ENCODE peak calls at places on chromosomes 12 and 14, in nine cellular contexts. O, Y, B, K, T, H, U, D and J are unnamed samples.

GRCh38 chr12:62435337-62436163 is 31.1 kb upstream of the MON2 start:
- DNase-seq in K (peak; percentile 20), U (peak; percentile 77), T (peak; percentile 77), D (peak; percentile 60), O (no peak), Y (peak; percentile 17), H (peak; percentile 49), B (no peak), J (peak; percentile 66)

GRCh38 chr12:69254046-69254445 is 14.7 kb downstream of the CPSF6 start:
- DNase-seq in B (no peak), D (peak; percentile 67), Y (no peak), T (peak; percentile 80), U (peak; percentile 13), K (peak; percentile 68), H (no peak), O (no peak), J (peak; percentile 80)

GRCh38 chr14:23481992-23482813 is 12.7 kb downstream of the NGDN start:
- DNase-seq in U (no peak), H (no peak), O (no peak), K (no peak), D (no peak), T (peak; percentile 49), Y (no peak), B (no peak), J (no peak)

GRCh38 chr12:42097971-42098370 is 46.7 kb downstream of the GXYLT1 start:
- DNase-seq in B (no peak), H (no peak), U (no peak), K (peak; percentile 68), O (no peak), T (no peak), Y (no peak), D (no peak), J (peak; percentile 32)

GRCh38 chr14:96176275-96176674 is 28.4 kb upstream of the BDKRB2 start:
- DNase-seq in H (no peak), U (no peak), D (peak; percentile 89), O (no peak), K (no peak), B (no peak), Y (no peak), T (no peak), J (peak; percentile 62)

GRCh38 chr14:105021656-105022275 is 883 bp upstream of the CDCA4 start:
- DNase-seq in K (no peak), H (no peak), T (peak; percentile 88), O (no peak), B (no peak), Y (peak; percentile 11), D (peak; percentile 45), U (peak; percentile 76), J (peak; percentile 39)

GRCh38 chr14:23349156-23349845 is 3.4 kb downstream of the SLC22A17 start:
- DNase-seq in T (no peak), U (no peak), Y (no peak), D (no peak), H (no peak), K (no peak), B (no peak), O (no peak), J (no peak)

GRCh38 chr12:38713294-38713693 is 192.1 kb downstream of the CPNE8 start:
- DNase-seq in Y (no peak), U (no peak), K (no peak), D (no peak), H (no peak), B (no peak), T (no peak), O (no peak), J (no peak)

GRCh38 chr12:95995238-95996031 is 709 bp downstream of the HAL start:
- DNase-seq in T (no peak), D (no peak), U (no peak), H (no peak), K (no peak), O (no peak), Y (no peak), B (no peak), J (no peak)

GRCh38 chr14:100440207-100440631 is 117.1 kb downstream of the SLC25A47 start:
- DNase-seq in H (peak; percentile 66), U (peak; percentile 89), K (no peak), D (peak; percentile 68), Y (peak; percentile 10), B (peak; percentile 40), O (peak; percentile 36), T (peak; percentile 72), J (peak; percentile 65)

GRCh38 chr14:82504894-82505293 is 971.2 kb upstream of the SEL1L start:
- DNase-seq in U (no peak), T (no peak), Y (no peak), H (no peak), B (no peak), K (no peak), D (no peak), O (no peak), J (no peak)

GRCh38 chr12:50249464-50250229 is 33.7 kb downstream of the LIMA1 start:
- DNase-seq in T (no peak), D (no peak), Y (no peak), U (no peak), B (no peak), O (no peak), H (no peak), K (no peak), J (no peak)

GRCh38 chr14:41607966-41608663 is 1.4 kb downstream of the LRFN5 start:
- DNase-seq in U (no peak), H (no peak), B (no peak), D (peak; percentile 26), K (no peak), Y (no peak), O (peak; percentile 11), T (no peak), J (peak; percentile 10)

GRCh38 chr14:41606249-41607118 is at the start of gene LRFN5:
- DNase-seq in K (no peak), T (no peak), O (no peak), Y (no peak), U (no peak), H (no peak), B (no peak), D (peak; percentile 69), J (peak; percentile 61)

GRCh38 chr14:41607119-41607785 is 576 bp downstream of the LRFN5 start:
- DNase-seq in T (no peak), D (peak; percentile 48), Y (no peak), H (no peak), K (no peak), O (no peak), U (no peak), B (no peak), J (no peak)

GRCh38 chr14:41604793-41605534 is 1.7 kb upstream of the LRFN5 start:
- DNase-seq in D (peak; percentile 83), K (no peak), O (no peak), T (no peak), H (peak; percentile 77), U (no peak), B (no peak), Y (no peak), J (peak; percentile 92)

GRCh38 chr14:41605550-41606248 is 977 bp upstream of the LRFN5 start:
- DNase-seq in B (no peak), Y (no peak), O (no peak), T (no peak), K (no peak), U (no peak), D (peak; percentile 54), H (no peak), J (peak; percentile 33)
- H3K4me3 ChIP-seq in B (peak overlapping the region; percentile 55), Y (peak overlapping the region; percentile 29), O (peak overlapping the region; percentile 50), T (no peak overlapping the region), K (peak overlapping the region; percentile 32), U (no peak overlapping the region), D (peak overlapping the region; percentile 78), H (peak overlapping the region; percentile 65), J (peak overlapping the region; percentile 71)

GRCh38 chr14:102370305-102370809 is 7.6 kb downstream of the TECPR2 start:
- DNase-seq in D (peak; percentile 15), Y (no peak), U (no peak), K (no peak), T (peak; percentile 52), B (no peak), H (no peak), O (no peak), J (peak; percentile 22)
- H3K4me3 ChIP-seq in D (no peak overlapping the region), Y (no peak overlapping the region), U (no peak overlapping the region), K (no peak overlapping the region), T (no peak overlapping the region), B (no peak overlapping the region), H (no peak overlapping the region), O (no peak overlapping the region), J (no peak overlapping the region)

GRCh38 chr14:61698216-61698980 is 3.1 kb downstream of the HIF1A start:
- DNase-seq in H (no peak), K (no peak), Y (no peak), D (no peak), U (no peak), B (no peak), O (no peak), T (peak; percentile 73), J (peak; percentile 73)

GRCh38 chr14:61699092-61699491 is 3.8 kb downstream of the HIF1A start:
- DNase-seq in H (no peak), D (no peak), B (no peak), Y (no peak), T (peak; percentile 55), K (no peak), O (no peak), U (no peak), J (peak; percentile 65)

GRCh38 chr14:61694830-61695694 is at the start of gene HIF1A:
- DNase-seq in K (peak; percentile 96), O (peak; percentile 87), T (peak; percentile 100), H (peak; percentile 97), B (peak; percentile 97), U (peak; percentile 93), D (peak; percentile 99), Y (peak; percentile 88), J (peak; percentile 99)

GRCh38 chr14:61695695-61696527 is 598 bp downstream of the HIF1A start:
- DNase-seq in Y (peak; percentile 28), H (no peak), D (no peak), O (peak; percentile 20), B (peak; percentile 23), T (peak; percentile 85), K (peak; percentile 41), U (peak; percentile 45), J (peak; percentile 82)

GRCh38 chr14:61696753-61697318 is 1.5 kb downstream of the HIF1A start:
- DNase-seq in H (no peak), O (no peak), D (no peak), K (no peak), B (no peak), T (peak; percentile 70), U (no peak), Y (no peak), J (peak; percentile 73)
- H3K4me3 ChIP-seq in H (peak overlapping the region; percentile 82), O (peak overlapping the region; percentile 89), D (peak overlapping the region; percentile 89), K (peak overlapping the region; percentile 63), B (peak overlapping the region; percentile 78), T (peak overlapping the region; percentile 91), U (peak overlapping the region; percentile 88), Y (peak overlapping the region; percentile 87), J (peak overlapping the region; percentile 82)

DNA sequence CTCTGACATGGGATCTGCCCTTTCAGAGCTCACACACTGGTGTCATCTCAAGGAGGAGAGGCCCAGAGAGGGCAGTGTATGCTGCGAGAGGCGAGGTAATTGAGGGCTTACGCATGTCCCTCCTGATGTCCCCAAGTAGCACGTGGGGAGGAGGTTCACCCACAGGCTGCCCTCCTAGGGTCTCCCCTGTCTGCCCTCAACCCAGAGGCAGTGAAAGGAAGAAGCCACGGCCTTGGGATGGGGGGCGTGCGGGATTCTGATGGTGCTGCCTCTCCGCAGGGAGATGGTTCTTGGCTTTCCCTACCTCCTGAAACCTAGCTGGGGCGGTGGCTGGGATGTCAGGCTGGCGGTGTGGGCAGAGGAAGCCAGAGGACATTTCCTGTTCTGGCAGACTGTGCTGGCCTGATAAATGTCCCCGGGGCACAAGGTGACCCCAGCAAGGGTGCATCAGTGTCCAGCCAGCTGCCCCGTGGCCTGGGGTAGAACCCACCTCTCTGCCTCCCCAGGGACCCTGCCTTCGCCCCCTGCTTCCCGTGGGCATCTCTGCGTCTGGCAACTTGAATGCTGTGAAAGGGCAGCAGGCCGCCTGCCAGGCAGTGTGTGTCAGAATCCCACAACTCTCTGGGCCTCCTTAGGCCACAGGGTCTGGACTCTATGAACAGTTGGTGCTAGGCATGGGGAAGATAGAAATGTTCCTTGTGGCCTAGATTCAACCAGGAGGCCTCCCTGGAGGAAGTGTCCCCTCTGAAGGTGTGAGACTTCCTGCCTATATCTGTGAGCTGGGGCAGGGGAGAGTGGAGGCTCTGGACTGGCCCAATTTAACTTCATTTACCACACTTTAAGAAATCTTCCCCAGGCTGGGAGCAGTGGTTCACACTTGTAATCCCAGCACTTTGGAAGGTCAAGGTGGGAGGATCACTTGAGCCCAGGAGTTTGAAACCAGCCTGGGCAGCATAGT is 4.8 kb downstream of the SH2B3 start:
- DNase-seq in O (no peak), D (peak; percentile 58), T (no peak), U (no peak), H (no peak), B (no peak), Y (no peak), K (no peak), J (peak; percentile 64)
- H3K4me3 ChIP-seq in O (no peak overlapping the region), D (no peak overlapping the region), T (peak overlapping the region; percentile 97), U (no peak overlapping the region), H (no peak overlapping the region), B (peak overlapping the region; percentile 9), Y (no peak overlapping the region), K (no peak overlapping the region), J (no peak overlapping the region)